ENCODE peak calls at places on chromosomes 2 and 18, in eight cellular contexts. One of them, this sample, is unnamed.

GRCh38 chr2:163943403-163944356 is 207.9 kb upstream of the FIGN start:
- DNase-seq in NB4: no peak
- DNase-seq in mesendoderm: peak
- DNase-seq in pons: peak
- DNase-seq in stimulated activated naive CD4-positive, alpha-beta T cell treated with Interleukin-2 at 50 U/mL for 16 hours: no peak
- DNase-seq in GM06990: no peak
- DNase-seq in stimulated activated CD4-positive, alpha-beta T cell treated with anti-CD3 and anti-CD28 coated beads, Interleukin-4, amount 100 ng/mL, for 48 hours: no peak
- DNase-seq in NCI-H2029 treated with DMSO at 0.1 percent for 48 hours: no peak
- DNase-seq in this sample: no peak

GRCh38 chr2:238573916-238574315 is 147.2 kb downstream of the ASB1 start:
- DNase-seq in NB4: no peak
- DNase-seq in mesendoderm: no peak
- DNase-seq in pons: no peak
- DNase-seq in stimulated activated naive CD4-positive, alpha-beta T cell treated with Interleukin-2 at 50 U/mL for 16 hours: no peak
- DNase-seq in GM06990: no peak
- DNase-seq in stimulated activated CD4-positive, alpha-beta T cell treated with anti-CD3 and anti-CD28 coated beads, Interleukin-4, amount 100 ng/mL, for 48 hours: no peak
- DNase-seq in NCI-H2029 treated with DMSO at 0.1 percent for 48 hours: no peak
- DNase-seq in this sample: no peak

GRCh38 chr18:31206787-31207381 is 44.2 kb upstream of the DSC1 start:
- DNase-seq in NB4: peak
- DNase-seq in mesendoderm: peak
- DNase-seq in pons: no peak
- DNase-seq in stimulated activated naive CD4-positive, alpha-beta T cell treated with Interleukin-2 at 50 U/mL for 16 hours: no peak
- DNase-seq in GM06990: peak
- DNase-seq in stimulated activated CD4-positive, alpha-beta T cell treated with anti-CD3 and anti-CD28 coated beads, Interleukin-4, amount 100 ng/mL, for 48 hours: no peak
- DNase-seq in NCI-H2029 treated with DMSO at 0.1 percent for 48 hours: peak
- DNase-seq in this sample: peak

GRCh38 chr2:42618116-42618515 is 49.7 kb downstream of the MTA3 start:
- DNase-seq in NB4: no peak
- DNase-seq in mesendoderm: no peak
- DNase-seq in pons: no peak
- DNase-seq in stimulated activated naive CD4-positive, alpha-beta T cell treated with Interleukin-2 at 50 U/mL for 16 hours: no peak
- DNase-seq in GM06990: no peak
- DNase-seq in stimulated activated CD4-positive, alpha-beta T cell treated with anti-CD3 and anti-CD28 coated beads, Interleukin-4, amount 100 ng/mL, for 48 hours: no peak
- DNase-seq in NCI-H2029 treated with DMSO at 0.1 percent for 48 hours: no peak
- DNase-seq in this sample: no peak

GRCh38 chr2:129828829-129829228 is 150.6 kb upstream of the RAB6C start:
- DNase-seq in NB4: no peak
- DNase-seq in mesendoderm: no peak
- DNase-seq in pons: no peak
- DNase-seq in stimulated activated naive CD4-positive, alpha-beta T cell treated with Interleukin-2 at 50 U/mL for 16 hours: no peak
- DNase-seq in GM06990: no peak
- DNase-seq in stimulated activated CD4-positive, alpha-beta T cell treated with anti-CD3 and anti-CD28 coated beads, Interleukin-4, amount 100 ng/mL, for 48 hours: no peak
- DNase-seq in NCI-H2029 treated with DMSO at 0.1 percent for 48 hours: no peak
- DNase-seq in this sample: no peak

GRCh38 chr2:18885457-18885856 is 296.1 kb upstream of the NT5C1B start:
- DNase-seq in NB4: no peak
- DNase-seq in mesendoderm: peak
- DNase-seq in pons: no peak
- DNase-seq in stimulated activated naive CD4-positive, alpha-beta T cell treated with Interleukin-2 at 50 U/mL for 16 hours: no peak
- DNase-seq in GM06990: no peak
- DNase-seq in stimulated activated CD4-positive, alpha-beta T cell treated with anti-CD3 and anti-CD28 coated beads, Interleukin-4, amount 100 ng/mL, for 48 hours: no peak
- DNase-seq in NCI-H2029 treated with DMSO at 0.1 percent for 48 hours: no peak
- DNase-seq in this sample: no peak

GRCh38 chr2:94870392-94871225 is 621 bp upstream of the TEKT4 start:
- DNase-seq in NB4: peak
- DNase-seq in mesendoderm: peak
- DNase-seq in pons: no peak
- DNase-seq in stimulated activated naive CD4-positive, alpha-beta T cell treated with Interleukin-2 at 50 U/mL for 16 hours: no peak
- DNase-seq in GM06990: no peak
- DNase-seq in stimulated activated CD4-positive, alpha-beta T cell treated with anti-CD3 and anti-CD28 coated beads, Interleukin-4, amount 100 ng/mL, for 48 hours: peak
- DNase-seq in NCI-H2029 treated with DMSO at 0.1 percent for 48 hours: no peak
- DNase-seq in this sample: no peak

GRCh38 chr18:50973367-50974126 is 5.7 kb downstream of the ELAC1 start:
- DNase-seq in NB4: peak
- DNase-seq in mesendoderm: no peak
- DNase-seq in pons: no peak
- DNase-seq in stimulated activated naive CD4-positive, alpha-beta T cell treated with Interleukin-2 at 50 U/mL for 16 hours: no peak
- DNase-seq in GM06990: no peak
- DNase-seq in stimulated activated CD4-positive, alpha-beta T cell treated with anti-CD3 and anti-CD28 coated beads, Interleukin-4, amount 100 ng/mL, for 48 hours: no peak
- DNase-seq in NCI-H2029 treated with DMSO at 0.1 percent for 48 hours: no peak
- DNase-seq in this sample: no peak

GRCh38 chr2:200604571-200605255 is 18.9 kb downstream of the AOX1 start:
- DNase-seq in NB4: no peak
- DNase-seq in mesendoderm: no peak
- DNase-seq in pons: no peak
- DNase-seq in stimulated activated naive CD4-positive, alpha-beta T cell treated with Interleukin-2 at 50 U/mL for 16 hours: no peak
- DNase-seq in GM06990: no peak
- DNase-seq in stimulated activated CD4-positive, alpha-beta T cell treated with anti-CD3 and anti-CD28 coated beads, Interleukin-4, amount 100 ng/mL, for 48 hours: no peak
- DNase-seq in NCI-H2029 treated with DMSO at 0.1 percent for 48 hours: no peak
- DNase-seq in this sample: no peak

GRCh38 chr2:65024149-65024829 is 31.9 kb upstream of the CEP68 start:
- DNase-seq in NB4: peak
- DNase-seq in mesendoderm: peak
- DNase-seq in pons: no peak
- DNase-seq in stimulated activated naive CD4-positive, alpha-beta T cell treated with Interleukin-2 at 50 U/mL for 16 hours: no peak
- DNase-seq in GM06990: no peak
- DNase-seq in stimulated activated CD4-positive, alpha-beta T cell treated with anti-CD3 and anti-CD28 coated beads, Interleukin-4, amount 100 ng/mL, for 48 hours: no peak
- DNase-seq in NCI-H2029 treated with DMSO at 0.1 percent for 48 hours: no peak
- DNase-seq in this sample: no peak

GRCh38 chr18:57890266-57890665 is 87.2 kb upstream of the ATP8B1 start:
- DNase-seq in NB4: no peak
- DNase-seq in mesendoderm: no peak
- DNase-seq in pons: peak
- DNase-seq in stimulated activated naive CD4-positive, alpha-beta T cell treated with Interleukin-2 at 50 U/mL for 16 hours: no peak
- DNase-seq in GM06990: no peak
- DNase-seq in stimulated activated CD4-positive, alpha-beta T cell treated with anti-CD3 and anti-CD28 coated beads, Interleukin-4, amount 100 ng/mL, for 48 hours: no peak
- DNase-seq in NCI-H2029 treated with DMSO at 0.1 percent for 48 hours: no peak
- DNase-seq in this sample: no peak